ENCODE peak calls at places on chromosomes 11 and 22, in four cellular contexts. One of them, this sample, is unnamed.

GRCh38 chr11:129458756-129459535 is 83.3 kb downstream of the BARX2 start:
- DNase-seq in GM04504: no peak
- DNase-seq in ovary: no peak
- DNase-seq in activated CD4-positive, alpha-beta T cell treated with anti-CD3 and anti-CD28 coated beads, Interleukin-2, amount 50 U/mL, for 1 hour: no peak
- DNase-seq in this sample: no peak

GRCh38 chr22:43142881-43143562 is at the start of gene MCAT:
- DNase-seq in GM04504: peak
- DNase-seq in ovary: peak
- DNase-seq in activated CD4-positive, alpha-beta T cell treated with anti-CD3 and anti-CD28 coated beads, Interleukin-2, amount 50 U/mL, for 1 hour: peak
- DNase-seq in this sample: peak

GRCh38 chr11:65576867-65577755 is 1.3 kb downstream of the EHBP1L1 start:
- DNase-seq in GM04504: no peak
- DNase-seq in ovary: peak
- DNase-seq in activated CD4-positive, alpha-beta T cell treated with anti-CD3 and anti-CD28 coated beads, Interleukin-2, amount 50 U/mL, for 1 hour: no peak
- DNase-seq in this sample: peak

GRCh38 chr22:24507742-24508141 is 12.6 kb downstream of the UPB1 start:
- DNase-seq in GM04504: no peak
- DNase-seq in ovary: no peak
- DNase-seq in activated CD4-positive, alpha-beta T cell treated with anti-CD3 and anti-CD28 coated beads, Interleukin-2, amount 50 U/mL, for 1 hour: no peak
- DNase-seq in this sample: no peak

GRCh38 chr11:95886462-95886861 is 37.4 kb downstream of the MTMR2 start:
- DNase-seq in GM04504: no peak
- DNase-seq in ovary: no peak
- DNase-seq in activated CD4-positive, alpha-beta T cell treated with anti-CD3 and anti-CD28 coated beads, Interleukin-2, amount 50 U/mL, for 1 hour: no peak
- DNase-seq in this sample: no peak

GRCh38 chr11:17774232-17775034 is 39.9 kb downstream of the KCNC1 start:
- DNase-seq in GM04504: no peak
- DNase-seq in ovary: no peak
- DNase-seq in activated CD4-positive, alpha-beta T cell treated with anti-CD3 and anti-CD28 coated beads, Interleukin-2, amount 50 U/mL, for 1 hour: no peak
- DNase-seq in this sample: no peak

GRCh38 chr11:61377461-61378160 is 14.8 kb upstream of the TMEM216 start:
- DNase-seq in GM04504: no peak
- DNase-seq in ovary: no peak
- DNase-seq in activated CD4-positive, alpha-beta T cell treated with anti-CD3 and anti-CD28 coated beads, Interleukin-2, amount 50 U/mL, for 1 hour: no peak
- DNase-seq in this sample: no peak

GRCh38 chr11:34160049-34160721 is 54.8 kb downstream of the NAT10 start:
- DNase-seq in GM04504: no peak
- DNase-seq in ovary: no peak
- DNase-seq in activated CD4-positive, alpha-beta T cell treated with anti-CD3 and anti-CD28 coated beads, Interleukin-2, amount 50 U/mL, for 1 hour: no peak
- DNase-seq in this sample: no peak

GRCh38 chr11:2547806-2548205 is 103.0 kb downstream of the KCNQ1 start:
- DNase-seq in GM04504: no peak
- DNase-seq in ovary: peak
- DNase-seq in activated CD4-positive, alpha-beta T cell treated with anti-CD3 and anti-CD28 coated beads, Interleukin-2, amount 50 U/mL, for 1 hour: no peak
- DNase-seq in this sample: no peak

GRCh38 chr22:37545703-37546435 is 14.4 kb upstream of the CDC42EP1 start:
- DNase-seq in GM04504: peak
- DNase-seq in ovary: peak
- DNase-seq in activated CD4-positive, alpha-beta T cell treated with anti-CD3 and anti-CD28 coated beads, Interleukin-2, amount 50 U/mL, for 1 hour: no peak
- DNase-seq in this sample: no peak

GRCh38 chr11:20154381-20154780 is 5.9 kb downstream of the DBX1 start:
- DNase-seq in GM04504: peak
- DNase-seq in ovary: no peak
- DNase-seq in activated CD4-positive, alpha-beta T cell treated with anti-CD3 and anti-CD28 coated beads, Interleukin-2, amount 50 U/mL, for 1 hour: no peak
- DNase-seq in this sample: no peak

GRCh38 chr22:40418366-40419201 is 48.2 kb downstream of the SGSM3 start:
- DNase-seq in GM04504: no peak
- DNase-seq in ovary: no peak
- DNase-seq in activated CD4-positive, alpha-beta T cell treated with anti-CD3 and anti-CD28 coated beads, Interleukin-2, amount 50 U/mL, for 1 hour: no peak
- DNase-seq in this sample: peak

GRCh38 chr11:129652828-129653227 is 162.8 kb upstream of the TMEM45B start:
- DNase-seq in GM04504: no peak
- DNase-seq in ovary: no peak
- DNase-seq in activated CD4-positive, alpha-beta T cell treated with anti-CD3 and anti-CD28 coated beads, Interleukin-2, amount 50 U/mL, for 1 hour: no peak
- DNase-seq in this sample: no peak

GRCh38 chr22:22180738-22181514 is 63.7 kb upstream of the VPREB1 start:
- DNase-seq in GM04504: no peak
- DNase-seq in ovary: no peak
- DNase-seq in activated CD4-positive, alpha-beta T cell treated with anti-CD3 and anti-CD28 coated beads, Interleukin-2, amount 50 U/mL, for 1 hour: no peak
- DNase-seq in this sample: no peak

GRCh38 chr11:82775736-82776346 is 42.2 kb upstream of the FAM181B start:
- DNase-seq in GM04504: peak
- DNase-seq in ovary: no peak
- DNase-seq in activated CD4-positive, alpha-beta T cell treated with anti-CD3 and anti-CD28 coated beads, Interleukin-2, amount 50 U/mL, for 1 hour: peak
- DNase-seq in this sample: no peak